ENCODE peak calls at places on chromosomes 6 and 20, in six cellular contexts. N is uterus, K is H54, F is AG08395, Q is nephron progenitor cell, O is NCI-H524. D is an unnamed sample.

GRCh38 chr6:136563386-136564152 is 13.3 kb upstream of the MAP7 start:
- DNase-seq in O (no peak), K (no peak), Q (no peak), N (no peak), F (no peak), D (no peak)

GRCh38 chr6:35694462-35694861 is 5.7 kb upstream of the FKBP5 start:
- DNase-seq in K (peak), O (no peak), Q (no peak), F (no peak), N (no peak), D (no peak)

GRCh38 chr6:96234476-96234875 is 218.7 kb downstream of the FUT9 start:
- DNase-seq in O (no peak), K (no peak), Q (no peak), N (no peak), F (no peak), D (no peak)

GRCh38 chr6:43246301-43247114 is 3.2 kb downstream of the TTBK1 start:
- DNase-seq in F (no peak), Q (peak), O (peak), K (peak), N (no peak), D (no peak)

GRCh38 chr6:25359191-25359861 is 80.2 kb downstream of the CARMIL1 start:
- DNase-seq in N (peak), Q (no peak), F (peak), K (peak), O (no peak), D (no peak)

GRCh38 chr20:48717095-48717958 is 110.5 kb downstream of the PREX1 start:
- DNase-seq in F (no peak), O (no peak), Q (no peak), N (no peak), K (no peak), D (no peak)

GRCh38 chr20:54043044-54043967 is 27.1 kb downstream of the BCAS1 start:
- DNase-seq in O (no peak), F (no peak), Q (no peak), K (no peak), N (peak), D (no peak)

GRCh38 chr20:14384411-14384810 is 47.0 kb upstream of the FLRT3 start:
- DNase-seq in Q (no peak), F (no peak), K (no peak), N (no peak), O (peak), D (no peak)

GRCh38 chr6:105322499-105323231 is 80.2 kb downstream of the PREP start:
- DNase-seq in K (no peak), F (no peak), N (no peak), Q (no peak), O (peak), D (no peak)

GRCh38 chr6:26312096-26312463 is 52.9 kb upstream of the BTN3A2 start:
- DNase-seq in N (no peak), K (no peak), O (peak), Q (no peak), F (no peak), D (no peak)

GRCh38 chr6:45305546-45305945 is 22.6 kb upstream of the RUNX2 start:
- DNase-seq in N (no peak), K (no peak), F (no peak), O (no peak), Q (no peak), D (no peak)

GRCh38 chr6:299050-299980 is 7.0 kb downstream of the DUSP22 start:
- DNase-seq in F (no peak), K (no peak), N (no peak), Q (no peak), O (no peak), D (no peak)

GRCh38 chr6:108561742-108562502 is 1.2 kb downstream of the FOXO3 start:
- DNase-seq in Q (peak), K (no peak), N (no peak), O (peak), F (no peak), D (no peak)

GRCh38 chr20:53154540-53154939 is 182.4 kb downstream of the TSHZ2 start:
- DNase-seq in N (no peak), Q (no peak), F (no peak), O (no peak), K (no peak), D (no peak)

GRCh38 chr20:32907886-32908285 is 49.2 kb downstream of the EFCAB8 start:
- DNase-seq in Q (no peak), O (no peak), K (no peak), N (no peak), F (no peak), D (no peak)

GRCh38 chr6:135875446-135875845 is 23.9 kb downstream of the PDE7B start:
- DNase-seq in K (no peak), N (no peak), Q (no peak), O (no peak), F (no peak), D (no peak)

GRCh38 chr20:8309638-8310037 is 177.6 kb downstream of the PLCB1 start:
- DNase-seq in K (no peak), N (no peak), O (peak), Q (no peak), F (peak), D (no peak)

GRCh38 chr6:152184573-152185157 is 377.2 kb downstream of the ESR1 start:
- DNase-seq in F (peak), Q (no peak), K (no peak), O (no peak), N (no peak), D (no peak)

GRCh38 chr6:143074670-143075318 is 14.1 kb downstream of the AIG1 start:
- DNase-seq in F (no peak), Q (no peak), N (no peak), K (no peak), O (no peak), D (no peak)

GRCh38 chr6:149646599-149646998 is 1.9 kb downstream of the KATNA1 start:
- DNase-seq in K (no peak), F (no peak), Q (no peak), N (no peak), O (no peak), D (no peak)

GRCh38 chr6:88910922-88911778 is 52.3 kb downstream of the RNGTT start:
- DNase-seq in O (no peak), F (no peak), K (no peak), Q (no peak), N (no peak), D (no peak)

GRCh38 chr20:1945134-1945618 is 48.7 kb downstream of the PDYN start:
- DNase-seq in N (peak), Q (no peak), K (no peak), F (peak), O (no peak), D (no peak)

GRCh38 chr20:58921564-58921963 is 59.5 kb upstream of the NELFCD start:
- DNase-seq in Q (no peak), O (peak), N (no peak), F (no peak), K (no peak), D (no peak)

GRCh38 chr6:95127266-95127665 is 450.1 kb upstream of the MANEA start:
- DNase-seq in Q (no peak), F (no peak), K (no peak), O (no peak), N (no peak), D (no peak)

GRCh38 chr20:8943638-8944037 is 125.2 kb upstream of the PLCB4 start:
- DNase-seq in Q (no peak), F (no peak), K (no peak), O (no peak), N (no peak), D (no peak)

GRCh38 chr6:144462058-144462457 is 176.9 kb downstream of the UTRN start:
- DNase-seq in N (no peak), F (no peak), K (no peak), O (no peak), Q (no peak), D (no peak)

GRCh38 chr20:46011631-46012482 is 3.1 kb downstream of the MMP9 start:
- DNase-seq in O (peak), F (peak), Q (peak), K (peak), N (no peak), D (no peak)

GRCh38 chr6:155399062-155399746 is 56.4 kb downstream of the NOX3 start:
- DNase-seq in O (no peak), F (no peak), K (no peak), N (no peak), Q (no peak), D (no peak)

GRCh38 chr6:137808191-137808590 is 58.9 kb upstream of the TNFAIP3 start:
- DNase-seq in N (no peak), O (no peak), K (peak), F (peak), Q (no peak), D (peak)

GRCh38 chr6:45432944-45433343 is 55.2 kb upstream of the SUPT3H start:
- DNase-seq in N (no peak), O (no peak), F (no peak), Q (no peak), K (no peak), D (no peak)

GRCh38 chr20:1805161-1805581 is 90.0 kb upstream of the SIRPA start:
- DNase-seq in K (no peak), O (no peak), Q (no peak), F (no peak), N (no peak), D (no peak)

GRCh38 chr6:133341607-133342158 is 100.5 kb downstream of the EYA4 start:
- DNase-seq in O (no peak), F (no peak), K (no peak), Q (no peak), N (no peak), D (no peak)

GRCh38 chr6:106974999-106975698 is 620 bp upstream of the CD24 start:
- DNase-seq in K (no peak), N (no peak), Q (peak), F (no peak), O (peak), D (no peak)

GRCh38 chr20:59559024-59559817 is 45.1 kb upstream of the PHACTR3 start:
- DNase-seq in O (peak), Q (no peak), K (no peak), N (no peak), F (no peak), D (no peak)

GRCh38 chr20:57653546-57653900 is 33.3 kb upstream of the ZBP1 start:
- DNase-seq in K (no peak), N (no peak), Q (no peak), F (no peak), O (no peak), D (no peak)

GRCh38 chr20:14067631-14068030 is 72.3 kb downstream of the MACROD2 start:
- DNase-seq in K (no peak), O (no peak), F (no peak), N (no peak), Q (no peak), D (no peak)

GRCh38 chr6:163496205-163496604 is 81.7 kb downstream of the QKI start:
- DNase-seq in O (no peak), F (no peak), K (no peak), Q (no peak), N (no peak), D (no peak)

GRCh38 chr6:163780993-163781392 is 366.5 kb downstream of the QKI start:
- DNase-seq in F (no peak), Q (peak), O (peak), K (no peak), N (no peak), D (no peak)